ENCODE peak calls at places on chromosomes 6 and 20, in ten cellular contexts. One of them, this sample, is unnamed.
A peak's percentile ranks its signal among the peaks of the same experiment; 100 is the strongest.

GRCh38 chr20:24953621-24954133 is 4.6 kb downstream of the CST7 start:
- DNase-seq in skeletal muscle cell: no peak
- DNase-seq in neural crest cell: no peak
- DNase-seq in HFF-Myc: no peak
- DNase-seq in M059J: no peak
- DNase-seq in Panc1: no peak
- DNase-seq in T-helper 17 cell: no peak
- DNase-seq in GM23248: no peak
- DNase-seq in head of caudate nucleus: no peak
- DNase-seq in endothelial cell: no peak
- DNase-seq in this sample: no peak

GRCh38 chr6:150711584-150712501 is 112.2 kb downstream of the PLEKHG1 start:
- DNase-seq in skeletal muscle cell: no peak
- DNase-seq in neural crest cell: no peak
- DNase-seq in HFF-Myc: no peak
- DNase-seq in M059J: no peak
- DNase-seq in Panc1: no peak
- DNase-seq in T-helper 17 cell: no peak
- DNase-seq in GM23248: no peak
- DNase-seq in head of caudate nucleus: no peak
- DNase-seq in endothelial cell: no peak
- DNase-seq in this sample: no peak

GRCh38 chr6:170564936-170565530 is 10.9 kb downstream of the TBP start:
- DNase-seq in skeletal muscle cell: no peak
- DNase-seq in neural crest cell: no peak
- DNase-seq in HFF-Myc: no peak
- DNase-seq in M059J: no peak
- DNase-seq in Panc1: no peak
- DNase-seq in T-helper 17 cell: no peak
- DNase-seq in GM23248: no peak
- DNase-seq in head of caudate nucleus: no peak
- DNase-seq in endothelial cell: no peak
- DNase-seq in this sample: no peak

GRCh38 chr6:169789944-169790927 is 38.8 kb downstream of the ERMARD start:
- DNase-seq in skeletal muscle cell: peak; percentile 36
- DNase-seq in neural crest cell: peak; percentile 83
- DNase-seq in HFF-Myc: peak; percentile 17
- DNase-seq in M059J: peak; percentile 70
- DNase-seq in Panc1: peak; percentile 61
- DNase-seq in T-helper 17 cell: peak; percentile 69
- DNase-seq in GM23248: peak; percentile 92
- DNase-seq in head of caudate nucleus: peak; percentile 82
- DNase-seq in endothelial cell: peak; percentile 86
- DNase-seq in this sample: peak; percentile 50

GRCh38 chr6:73290435-73290834 is 27.4 kb upstream of the KHDC1 start:
- DNase-seq in skeletal muscle cell: no peak
- DNase-seq in neural crest cell: no peak
- DNase-seq in HFF-Myc: no peak
- DNase-seq in M059J: peak; percentile 62
- DNase-seq in Panc1: no peak
- DNase-seq in T-helper 17 cell: no peak
- DNase-seq in GM23248: peak; percentile 56
- DNase-seq in head of caudate nucleus: no peak
- DNase-seq in endothelial cell: no peak
- DNase-seq in this sample: no peak

GRCh38 chr6:113414511-113414910 is 442.6 kb upstream of the MARCKS start:
- DNase-seq in skeletal muscle cell: no peak
- DNase-seq in neural crest cell: no peak
- DNase-seq in HFF-Myc: peak; percentile 37
- DNase-seq in M059J: peak; percentile 93
- DNase-seq in Panc1: peak; percentile 51
- DNase-seq in T-helper 17 cell: no peak
- DNase-seq in GM23248: peak; percentile 91
- DNase-seq in head of caudate nucleus: peak; percentile 29
- DNase-seq in endothelial cell: no peak
- DNase-seq in this sample: no peak

GRCh38 chr6:112879920-112880413 is 532.8 kb downstream of the RFPL4B start:
- DNase-seq in skeletal muscle cell: no peak
- DNase-seq in neural crest cell: peak; percentile 43
- DNase-seq in HFF-Myc: no peak
- DNase-seq in M059J: no peak
- DNase-seq in Panc1: no peak
- DNase-seq in T-helper 17 cell: peak; percentile 12
- DNase-seq in GM23248: no peak
- DNase-seq in head of caudate nucleus: peak; percentile 51
- DNase-seq in endothelial cell: no peak
- DNase-seq in this sample: no peak

GRCh38 chr6:108113557-108114519 is 39.3 kb upstream of the OSTM1 start:
- DNase-seq in skeletal muscle cell: no peak
- DNase-seq in neural crest cell: peak; percentile 46
- DNase-seq in HFF-Myc: no peak
- DNase-seq in M059J: peak; percentile 77
- DNase-seq in Panc1: no peak
- DNase-seq in T-helper 17 cell: no peak
- DNase-seq in GM23248: peak; percentile 74
- DNase-seq in head of caudate nucleus: peak; percentile 37
- DNase-seq in endothelial cell: peak; percentile 57
- DNase-seq in this sample: no peak

GRCh38 chr20:20362774-20363435 is 5.0 kb upstream of the INSM1 start:
- DNase-seq in skeletal muscle cell: no peak
- DNase-seq in neural crest cell: peak; percentile 30
- DNase-seq in HFF-Myc: no peak
- DNase-seq in M059J: no peak
- DNase-seq in Panc1: no peak
- DNase-seq in T-helper 17 cell: no peak
- DNase-seq in GM23248: peak; percentile 10
- DNase-seq in head of caudate nucleus: peak; percentile 42
- DNase-seq in endothelial cell: peak; percentile 32
- DNase-seq in this sample: no peak

GRCh38 chr6:81265106-81265505 is 487.4 kb downstream of the TENT5A start:
- DNase-seq in skeletal muscle cell: no peak
- DNase-seq in neural crest cell: no peak
- DNase-seq in HFF-Myc: no peak
- DNase-seq in M059J: peak; percentile 88
- DNase-seq in Panc1: no peak
- DNase-seq in T-helper 17 cell: no peak
- DNase-seq in GM23248: peak; percentile 87
- DNase-seq in head of caudate nucleus: no peak
- DNase-seq in endothelial cell: no peak
- DNase-seq in this sample: no peak

GRCh38 chr20:14632906-14633305 is 295.5 kb upstream of the FLRT3 start:
- DNase-seq in skeletal muscle cell: no peak
- DNase-seq in neural crest cell: no peak
- DNase-seq in HFF-Myc: no peak
- DNase-seq in M059J: no peak
- DNase-seq in Panc1: no peak
- DNase-seq in T-helper 17 cell: no peak
- DNase-seq in GM23248: no peak
- DNase-seq in head of caudate nucleus: no peak
- DNase-seq in endothelial cell: no peak
- DNase-seq in this sample: no peak

GRCh38 chr6:144343736-144344428 is 58.7 kb downstream of the UTRN start:
- DNase-seq in skeletal muscle cell: no peak
- DNase-seq in neural crest cell: no peak
- DNase-seq in HFF-Myc: no peak
- DNase-seq in M059J: no peak
- DNase-seq in Panc1: no peak
- DNase-seq in T-helper 17 cell: no peak
- DNase-seq in GM23248: no peak
- DNase-seq in head of caudate nucleus: no peak
- DNase-seq in endothelial cell: no peak
- DNase-seq in this sample: no peak

GRCh38 chr6:19812512-19813119 is 24.6 kb upstream of the ID4 start:
- DNase-seq in skeletal muscle cell: no peak
- DNase-seq in neural crest cell: no peak
- DNase-seq in HFF-Myc: no peak
- DNase-seq in M059J: peak; percentile 64
- DNase-seq in Panc1: no peak
- DNase-seq in T-helper 17 cell: no peak
- DNase-seq in GM23248: peak; percentile 67
- DNase-seq in head of caudate nucleus: no peak
- DNase-seq in endothelial cell: peak; percentile 8
- DNase-seq in this sample: no peak

GRCh38 chr6:7621761-7622160 is 31.8 kb downstream of the SNRNP48 start:
- DNase-seq in skeletal muscle cell: no peak
- DNase-seq in neural crest cell: no peak
- DNase-seq in HFF-Myc: no peak
- DNase-seq in M059J: peak; percentile 45
- DNase-seq in Panc1: no peak
- DNase-seq in T-helper 17 cell: no peak
- DNase-seq in GM23248: peak; percentile 56
- DNase-seq in head of caudate nucleus: no peak
- DNase-seq in endothelial cell: no peak
- DNase-seq in this sample: no peak

This sample was measured in brain pericyte.